ENCODE peak calls at places on chromosome 11, in four cellular contexts. S, H, X and M are unnamed samples.

GRCh38 chr11:109934151-109934550 is 159.0 kb upstream of the ZC3H12C start:
- DNase-seq in S (no peak), H (no peak), X (peak), M (no peak)

GRCh38 chr11:66891849-66892660 is 35.2 kb downstream of the LRFN4 start:
- DNase-seq in S (peak), H (peak), X (peak), M (peak)

GRCh38 chr11:9219115-9219514 is 46.0 kb downstream of the DENND5A start:
- DNase-seq in S (peak), H (no peak), X (peak), M (no peak)

GRCh38 chr11:27204527-27204926 is 158.5 kb downstream of the CCDC34 start:
- DNase-seq in S (peak), H (peak), X (no peak), M (no peak)

GRCh38 chr11:7671807-7672206 is 1.5 kb downstream of the CYB5R2 start:
- DNase-seq in S (no peak), H (no peak), X (peak), M (no peak)

GRCh38 chr11:34075178-34075820 is 23.8 kb downstream of the CAPRIN1 start:
- DNase-seq in S (peak), H (no peak), X (no peak), M (no peak)

GRCh38 chr11:35126879-35127576 is 11.9 kb upstream of the CD44 start:
- DNase-seq in S (no peak), H (no peak), X (no peak), M (no peak)

GRCh38 chr11:63837027-63837688 is 1.8 kb upstream of the MARK2 start:
- DNase-seq in S (peak), H (peak), X (peak), M (peak)

GRCh38 chr11:105673089-105673488 is 63.2 kb downstream of the GRIA4 start:
- DNase-seq in S (peak), H (peak), X (peak), M (no peak)

GRCh38 chr11:106668147-106668546 is 350.1 kb downstream of the GUCY1A2 start:
- DNase-seq in S (peak), H (no peak), X (no peak), M (no peak)

GRCh38 chr11:102666331-102666957 is 39.1 kb downstream of the MMP27 start:
- DNase-seq in S (peak), H (peak), X (no peak), M (no peak)

GRCh38 chr11:75035911-75036536 is 47.3 kb downstream of the NEU3 start:
- DNase-seq in S (peak), H (no peak), X (peak), M (no peak)

GRCh38 chr11:65580756-65581155 is 4.9 kb downstream of the EHBP1L1 start:
- DNase-seq in S (no peak), H (no peak), X (no peak), M (no peak)

GRCh38 chr11:120057595-120058581 is 80.0 kb downstream of the TRIM29 start:
- DNase-seq in S (peak), H (peak), X (peak), M (no peak)

GRCh38 chr11:122394326-122394725 is 261.2 kb upstream of the UBASH3B start:
- DNase-seq in S (no peak), H (no peak), X (no peak), M (no peak)

GRCh38 chr11:93662177-93662575 is 694 bp downstream of the CEP295 start:
- DNase-seq in S (no peak), H (no peak), X (no peak), M (no peak)

GRCh38 chr11:8086571-8086970 is 5.6 kb downstream of the TUB start:
- DNase-seq in S (no peak), H (no peak), X (no peak), M (no peak)

GRCh38 chr11:76209956-76210885 is 3.9 kb upstream of the WNT11 start:
- DNase-seq in S (no peak), H (peak), X (peak), M (peak)

GRCh38 chr11:32173435-32173834 is 82.6 kb downstream of the RCN1 start:
- DNase-seq in S (peak), H (peak), X (peak), M (peak)

GRCh38 chr11:10268746-10269487 is 25.1 kb downstream of the SBF2 start:
- DNase-seq in S (no peak), H (no peak), X (no peak), M (no peak)

GRCh38 chr11:57588038-57588710 is 9.3 kb upstream of the SERPING1 start:
- DNase-seq in S (no peak), H (no peak), X (no peak), M (no peak)

GRCh38 chr11:84157639-84158038 is 871.5 kb upstream of the CCDC90B start:
- DNase-seq in S (no peak), H (no peak), X (no peak), M (no peak)

GRCh38 chr11:15747671-15748070 is 608.7 kb downstream of the SOX6 start:
- DNase-seq in S (no peak), H (no peak), X (no peak), M (no peak)

GRCh38 chr11:20443596-20443995 is 56.1 kb downstream of the PRMT3 start:
- DNase-seq in S (peak), H (no peak), X (no peak), M (no peak)

GRCh38 chr11:46381836-46382643 is 571 bp downstream of the MDK start:
- DNase-seq in S (no peak), H (no peak), X (no peak), M (no peak)

GRCh38 chr11:59755701-59756495 is 722 bp downstream of the STX3 start:
- DNase-seq in S (peak), H (peak), X (peak), M (peak)

GRCh38 chr11:27558401-27558800 is 51.8 kb upstream of the LIN7C start:
- DNase-seq in S (no peak), H (no peak), X (no peak), M (no peak)

GRCh38 chr11:61080986-61081590 is 21.2 kb upstream of the CD5 start:
- DNase-seq in S (no peak), H (no peak), X (no peak), M (no peak)

GRCh38 chr11:2789791-2790580 is 90.2 kb upstream of the KCNQ1OT1 start:
- DNase-seq in S (no peak), H (peak), X (no peak), M (peak)

GRCh38 chr11:76629133-76629852 is 41.3 kb downstream of the LRRC32 start:
- DNase-seq in S (no peak), H (no peak), X (peak), M (no peak)

GRCh38 chr11:13003726-13004493 is 5.2 kb upstream of the RASSF10 start:
- DNase-seq in S (no peak), H (no peak), X (no peak), M (no peak)

GRCh38 chr11:130181295-130182272 is 22.0 kb downstream of the ST14 start:
- DNase-seq in S (peak), H (peak), X (peak), M (no peak)

GRCh38 chr11:75261474-75261847 is 20.9 kb downstream of the TPBGL start:
- DNase-seq in S (no peak), H (no peak), X (no peak), M (peak)

GRCh38 chr11:114876231-114876630 is 197.9 kb downstream of the NXPE2 start:
- DNase-seq in S (no peak), H (no peak), X (no peak), M (no peak)

GRCh38 chr11:94754819-94755218 is 13.3 kb upstream of the AMOTL1 start:
- DNase-seq in S (no peak), H (no peak), X (no peak), M (no peak)

GRCh38 chr11:82682003-82682751 is 51.5 kb downstream of the FAM181B start:
- DNase-seq in S (peak), H (peak), X (peak), M (peak)

GRCh38 chr11:12235080-12235479 is 124.7 kb downstream of the MICAL2 start:
- DNase-seq in S (no peak), H (no peak), X (no peak), M (no peak)

GRCh38 chr11:82003671-82004148 is 730.0 kb downstream of the FAM181B start:
- DNase-seq in S (no peak), H (no peak), X (no peak), M (no peak)

GRCh38 chr11:86484164-86484794 is 109.6 kb downstream of the CCDC81 start:
- DNase-seq in S (peak), H (no peak), X (no peak), M (no peak)